ENCODE peak calls at places on chromosomes 16 and 17, in seven cellular contexts. H, Z, W, R, O, I and D are unnamed samples.

GRCh38 chr17:72122668-72123495 is 2.1 kb downstream of the SOX9 start:
- DNase-seq in H (peak), Z (peak), W (peak), R (no peak), O (no peak), I (peak), D (no peak)

GRCh38 chr17:48344241-48344640 is 85.8 kb downstream of the SKAP1 start:
- DNase-seq in H (no peak), Z (no peak), W (no peak), R (no peak), O (no peak), I (no peak), D (no peak)

GRCh38 chr17:16300554-16300953 is 52.7 kb downstream of the CENPV start:
- DNase-seq in H (no peak), Z (no peak), W (no peak), R (no peak), O (no peak), I (no peak), D (peak)

GRCh38 chr17:39599665-39600468 is 7.9 kb downstream of the NEUROD2 start:
- DNase-seq in H (no peak), Z (no peak), W (no peak), R (no peak), O (no peak), I (no peak), D (no peak)

GRCh38 chr16:12157510-12158093 is 181.1 kb downstream of the SNX29 start:
- DNase-seq in H (no peak), Z (peak), W (no peak), R (no peak), O (no peak), I (no peak), D (no peak)

GRCh38 chr17:6796017-6796886 is 20.2 kb downstream of the FBXO39 start:
- DNase-seq in H (no peak), Z (peak), W (no peak), R (no peak), O (no peak), I (no peak), D (no peak)

GRCh38 chr16:76653390-76654026 is 376.3 kb downstream of the CNTNAP4 start:
- DNase-seq in H (no peak), Z (peak), W (peak), R (no peak), O (no peak), I (peak), D (no peak)

GRCh38 chr17:2400474-2400866 is 390 bp downstream of the MNT start:
- DNase-seq in H (no peak), Z (peak), W (peak), R (no peak), O (peak), I (peak), D (no peak)

GRCh38 chr16:20300312-20301097 is 26.8 kb downstream of the GP2 start:
- DNase-seq in H (peak), Z (peak), W (peak), R (peak), O (no peak), I (peak), D (no peak)

GRCh38 chr17:64067642-64068041 is 47.2 kb upstream of the ICAM2 start:
- DNase-seq in H (no peak), Z (no peak), W (no peak), R (no peak), O (no peak), I (no peak), D (no peak)

GRCh38 chr16:85449885-85450245 is 163.3 kb upstream of the GSE1 start:
- DNase-seq in H (no peak), Z (no peak), W (no peak), R (no peak), O (no peak), I (no peak), D (no peak)

GRCh38 chr17:16924701-16925440 is 47.0 kb downstream of the TNFRSF13B start:
- DNase-seq in H (no peak), Z (no peak), W (no peak), R (no peak), O (no peak), I (no peak), D (peak)

GRCh38 chr17:64063766-64064224 is 43.4 kb upstream of the ICAM2 start:
- DNase-seq in H (peak), Z (peak), W (peak), R (peak), O (peak), I (peak), D (no peak)

GRCh38 chr16:73172621-73173312 is 124.8 kb upstream of the ZFHX3 start:
- DNase-seq in H (no peak), Z (peak), W (peak), R (no peak), O (no peak), I (peak), D (no peak)

GRCh38 chr17:1474402-1475189 is 17.9 kb downstream of the MYO1C start:
- DNase-seq in H (peak), Z (no peak), W (peak), R (no peak), O (no peak), I (no peak), D (no peak)

GRCh38 chr16:75483222-75483621 is 12.0 kb downstream of the CHST6 start:
- DNase-seq in H (no peak), Z (no peak), W (no peak), R (no peak), O (no peak), I (no peak), D (no peak)

GRCh38 chr16:28063611-28064061 is at the start of gene GSG1L:
- DNase-seq in H (no peak), Z (no peak), W (peak), R (no peak), O (no peak), I (no peak), D (no peak)

GRCh38 chr16:86167061-86167460 is 268.1 kb downstream of the IRF8 start:
- DNase-seq in H (no peak), Z (no peak), W (no peak), R (no peak), O (no peak), I (no peak), D (no peak)